ENCODE peak calls at places on chromosomes 3 and 15, in nine cellular contexts. X is stimulated activated CD8-positive, alpha-beta memory T cell treated with anti-CD3 and anti-CD28 coated beads, Interleukin-12 subunit alpha, Interleukin-12 subunit beta, amount 100 ng/mL, for 4 hours; E is NB4; J is NCI-H460; R is T-helper 2 cell; H is endothelial cell; G is CD8-positive, alpha-beta memory T cell; P is EL; F is NCI-H2107. I is an unnamed sample.

GRCh38 chr3:139230391-139230790 is 113.4 kb upstream of the MRPS22 start:
- DNase-seq in X (no peak), E (no peak), J (no peak), R (no peak), H (no peak), G (no peak), P (peak; percentile 45), F (no peak), I (no peak)

GRCh38 chr15:88912500-88912921 is 668 bp downstream of the MFGE8 start:
- DNase-seq in X (no peak), E (no peak), J (no peak), R (no peak), H (peak; percentile 34), G (no peak), P (peak; percentile 45), F (no peak), I (peak; percentile 50)

GRCh38 chr3:54171951-54172350 is 49.6 kb downstream of the CACNA2D3 start:
- DNase-seq in X (no peak), E (no peak), J (no peak), R (no peak), H (no peak), G (no peak), P (no peak), F (no peak), I (no peak)

GRCh38 chr3:51982838-51983577 is at the start of gene ACY1:
- DNase-seq in X (peak; percentile 62), E (peak; percentile 95), J (peak; percentile 61), R (peak; percentile 67), H (peak; percentile 83), G (peak; percentile 75), P (peak; percentile 87), F (no peak), I (peak; percentile 94)

GRCh38 chr3:10280177-10280529 is 12.6 kb downstream of the GHRL start:
- DNase-seq in X (no peak), E (no peak), J (no peak), R (no peak), H (no peak), G (no peak), P (no peak), F (no peak), I (peak; percentile 39)

GRCh38 chr3:144816366-144816765 is 844.7 kb downstream of the DIPK2A start:
- DNase-seq in X (no peak), E (no peak), J (no peak), R (no peak), H (no peak), G (no peak), P (no peak), F (no peak), I (no peak)

GRCh38 chr3:152026033-152026556 is 152.7 kb downstream of the SUCNR1 start:
- DNase-seq in X (no peak), E (peak; percentile 57), J (peak; percentile 32), R (no peak), H (no peak), G (no peak), P (peak; percentile 91), F (no peak), I (no peak)

GRCh38 chr3:13080591-13080990 is 7.4 kb upstream of the IQSEC1 start:
- DNase-seq in X (no peak), E (peak; percentile 79), J (no peak), R (no peak), H (no peak), G (no peak), P (no peak), F (no peak), I (no peak)

GRCh38 chr15:100994597-100995446 is 75.7 kb downstream of the LRRK1 start:
- DNase-seq in X (no peak), E (no peak), J (no peak), R (no peak), H (no peak), G (no peak), P (no peak), F (no peak), I (no peak)

GRCh38 chr3:62755285-62755684 is 119.9 kb downstream of the CADPS start:
- DNase-seq in X (no peak), E (no peak), J (no peak), R (no peak), H (no peak), G (no peak), P (peak; percentile 29), F (no peak), I (no peak)

GRCh38 chr3:27720899-27721716 is 1.0 kb downstream of the EOMES start:
- DNase-seq in X (no peak), E (no peak), J (no peak), R (no peak), H (no peak), G (no peak), P (no peak), F (no peak), I (peak; percentile 90)

I was measured in mesendoderm.